ENCODE peak calls at places on chromosomes 7 and 10, in four cellular contexts. E, O, Q and U are unnamed samples.

GRCh38 chr7:110224643-110225042 is 866.3 kb upstream of the LRRN3 start:
- DNase-seq in E (no peak), O (no peak), Q (no peak), U (no peak)

GRCh38 chr10:46273506-46274477 is 13.0 kb upstream of the ANTXRL start:
- DNase-seq in E (no peak), O (no peak), Q (no peak), U (peak)

GRCh38 chr7:479948-480499 is 39.6 kb downstream of the PDGFA start:
- DNase-seq in E (no peak), O (no peak), Q (no peak), U (no peak)

GRCh38 chr7:138875794-138876193 is 77.8 kb upstream of the ATP6V0A4 start:
- DNase-seq in E (no peak), O (no peak), Q (no peak), U (peak)

GRCh38 chr7:51366930-51367613 is 50.5 kb upstream of the COBL start:
- DNase-seq in E (no peak), O (peak), Q (peak), U (peak)

GRCh38 chr7:21426286-21426957 is 1.5 kb upstream of the SP4 start:
- DNase-seq in E (no peak), O (peak), Q (no peak), U (peak)

GRCh38 chr10:113927440-113927839 is 73.0 kb downstream of the NHLRC2 start:
- DNase-seq in E (no peak), O (no peak), Q (no peak), U (no peak)

GRCh38 chr7:84821671-84822534 is 365.0 kb downstream of the SEMA3D start:
- DNase-seq in E (no peak), O (no peak), Q (no peak), U (no peak)

GRCh38 chr7:115749924-115750323 is 280.6 kb downstream of the TFEC start:
- DNase-seq in E (no peak), O (no peak), Q (no peak), U (no peak)

GRCh38 chr10:73998623-73999622 is 1.0 kb downstream of the VCL start:
- DNase-seq in E (no peak), O (peak), Q (peak), U (no peak)

GRCh38 chr7:151895695-151896485 is 19.0 kb upstream of the PRKAG2 start:
- DNase-seq in E (no peak), O (no peak), Q (no peak), U (no peak)
- TF ChIP-seq MYC in E (no peak), O (no peak), Q (no peak), U (no peak)

GRCh38 chr10:129365767-129366400 is 101.2 kb upstream of the MGMT start:
- DNase-seq in E (no peak), O (no peak), Q (no peak), U (peak)
- TF ChIP-seq MYC in E (no peak), O (no peak), Q (no peak), U (no peak)

GRCh38 chr10:91598211-91598981 is 34.5 kb downstream of the PPP1R3C start:
- DNase-seq in E (no peak), O (peak), Q (peak), U (no peak)

GRCh38 chr10:91593366-91593765 is 39.5 kb downstream of the PPP1R3C start:
- DNase-seq in E (no peak), O (no peak), Q (no peak), U (no peak)

GRCh38 chr10:91597397-91597881 is 35.4 kb downstream of the PPP1R3C start:
- DNase-seq in E (no peak), O (no peak), Q (no peak), U (no peak)

GRCh38 chr10:91601212-91601611 is 31.7 kb downstream of the PPP1R3C start:
- DNase-seq in E (no peak), O (no peak), Q (no peak), U (peak)

GRCh38 chr10:91596821-91597396 is 36.0 kb downstream of the PPP1R3C start:
- DNase-seq in E (no peak), O (no peak), Q (peak), U (peak)
- TF ChIP-seq MYC in E (no peak), O (no peak), Q (no peak), U (no peak)

GRCh38 chr7:101743241-101743994 is 74.0 kb upstream of the CUX1 start:
- DNase-seq in E (no peak), O (peak), Q (peak), U (peak)
- TF ChIP-seq MYC in E (no peak), O (no peak), Q (no peak), U (peak)